ENCODE peak calls at places on chromosomes 3 and 15, in four cellular contexts. M, K, J and A are unnamed samples.

GRCh38 chr3:54837964-54838363 is 89.9 kb downstream of the LRTM1 start:
- DNase-seq in J (no peak), K (no peak), M (no peak), A (no peak)

GRCh38 chr3:169060037-169060436 is 603.5 kb downstream of the MECOM start:
- DNase-seq in J (no peak), M (peak; percentile 3), K (no peak), A (no peak)

GRCh38 chr3:13608969-13609725 is 60.2 kb downstream of the FBLN2 start:
- DNase-seq in M (no peak), J (no peak), K (no peak), A (no peak)

GRCh38 chr3:60742606-60743145 is 508.6 kb downstream of the FHIT start:
- DNase-seq in J (peak; percentile 56), M (no peak), K (no peak), A (no peak)

GRCh38 chr3:9809615-9810356 is at the start of gene TTLL3:
- DNase-seq in K (peak; percentile 76), M (peak; percentile 82), J (peak; percentile 62), A (peak; percentile 41)

GRCh38 chr3:194637541-194638400 is 4.6 kb upstream of the TMEM44 start:
- DNase-seq in M (no peak), K (no peak), J (no peak), A (no peak)

GRCh38 chr3:155748611-155749365 is 3.9 kb upstream of the PLCH1 start:
- DNase-seq in J (no peak), K (no peak), M (no peak), A (no peak)

GRCh38 chr3:191328963-191329653 is at the start of gene CCDC50:
- DNase-seq in M (peak; percentile 76), K (peak; percentile 83), J (peak; percentile 80), A (peak; percentile 55)

GRCh38 chr3:192011137-192011536 is 550.2 kb downstream of the PYDC2 start:
- DNase-seq in J (no peak), M (no peak), K (no peak), A (no peak)

GRCh38 chr15:52509500-52510244 is 19.0 kb downstream of the MYO5A start:
- DNase-seq in M (no peak), K (no peak), J (no peak), A (no peak)

GRCh38 chr3:157518881-157519280 is 15.7 kb upstream of the VEPH1 start:
- DNase-seq in M (no peak), K (no peak), J (no peak), A (no peak)

GRCh38 chr15:84725001-84725491 is 9.1 kb upstream of the SEC11A start:
- DNase-seq in J (peak; percentile 26), M (no peak), K (no peak), A (no peak)

GRCh38 chr3:23877324-23877980 is 39.3 kb downstream of the NKIRAS1 start:
- DNase-seq in J (peak; percentile 39), K (no peak), M (peak; percentile 66), A (no peak)

GRCh38 chr15:79593119-79593869 is 161.2 kb downstream of the MINAR1 start:
- DNase-seq in M (peak; percentile 10), K (no peak), J (no peak), A (no peak)

GRCh38 chr3:50189274-50189673 is 2.1 kb upstream of the GNAT1 start:
- DNase-seq in M (peak; percentile 77), K (peak; percentile 82), J (peak; percentile 77), A (peak; percentile 7)

GRCh38 chr15:40088929-40089755 is 19.5 kb downstream of the BMF start:
- DNase-seq in K (no peak), J (no peak), M (no peak), A (no peak)

GRCh38 chr3:99633887-99634558 is 4.4 kb upstream of the COL8A1 start:
- DNase-seq in J (no peak), M (no peak), K (no peak), A (no peak)

GRCh38 chr15:99631256-99631655 is 65.5 kb downstream of the MEF2A start:
- DNase-seq in M (peak; percentile 48), K (no peak), J (no peak), A (no peak)

GRCh38 chr3:56471771-56472170 is 3.5 kb upstream of the ERC2 start:
- DNase-seq in J (no peak), M (no peak), K (no peak), A (no peak)

DNA sequence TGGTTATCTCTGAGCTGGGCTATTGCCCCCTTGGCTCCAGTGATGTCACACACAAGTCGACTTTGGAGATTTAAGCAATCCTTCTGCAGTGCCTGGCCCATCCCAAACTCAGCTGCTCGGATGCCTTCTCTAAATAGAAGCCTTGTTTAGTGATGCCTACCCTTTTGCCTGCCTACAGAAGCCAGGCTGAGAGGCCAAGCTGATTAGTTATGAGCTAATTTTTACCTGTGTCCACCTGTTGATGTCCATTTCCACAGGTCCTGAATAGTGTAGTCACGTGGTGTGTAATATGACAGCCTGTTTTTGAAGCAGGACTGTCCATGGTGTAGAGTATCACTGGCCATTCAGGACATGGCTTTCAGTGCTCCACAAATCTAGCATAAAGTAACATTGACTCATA is 45.5 kb downstream of the SSUH2 start:
- DNase-seq in M (no peak), J (no peak), K (no peak), A (no peak)
- H3K27ac ChIP-seq in M (no peak overlapping the region), J (no peak overlapping the region), K (no peak overlapping the region), A (no peak overlapping the region)

DNA sequence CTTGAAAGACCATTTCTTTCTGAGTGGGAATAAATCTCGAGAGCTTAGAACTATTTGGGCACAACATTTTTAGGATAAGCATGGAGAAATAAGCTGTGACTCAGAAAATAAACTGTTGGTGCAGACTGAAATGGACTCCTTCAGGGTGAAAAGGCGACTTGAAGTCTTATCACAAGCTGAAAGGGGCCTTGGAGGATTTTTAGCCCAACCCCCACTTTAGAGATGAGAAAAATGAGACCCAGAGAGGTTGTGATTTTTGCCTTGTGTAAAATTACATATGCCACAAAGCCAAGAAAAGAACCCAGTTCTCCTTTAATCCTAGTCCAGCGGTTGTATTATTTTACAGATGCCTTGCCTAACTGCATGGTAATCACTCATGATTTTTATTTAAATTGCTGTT is 1.5 kb downstream of the ATP1B3 start:
- DNase-seq in J (no peak), M (peak; percentile 46), K (no peak), A (no peak)
- H3K27ac ChIP-seq in J (peak overlapping the region; percentile 45), M (peak overlapping the region; percentile 97), K (peak overlapping the region; percentile 98), A (no peak overlapping the region)

GRCh38 chr3:185318136-185318535 is 44.8 kb upstream of the MAP3K13 start:
- DNase-seq in M (no peak), J (no peak), K (no peak), A (no peak)
- H3K27ac ChIP-seq in M (no peak overlapping the region), J (peak overlapping the region; percentile 98), K (no peak overlapping the region), A (no peak overlapping the region)

DNA sequence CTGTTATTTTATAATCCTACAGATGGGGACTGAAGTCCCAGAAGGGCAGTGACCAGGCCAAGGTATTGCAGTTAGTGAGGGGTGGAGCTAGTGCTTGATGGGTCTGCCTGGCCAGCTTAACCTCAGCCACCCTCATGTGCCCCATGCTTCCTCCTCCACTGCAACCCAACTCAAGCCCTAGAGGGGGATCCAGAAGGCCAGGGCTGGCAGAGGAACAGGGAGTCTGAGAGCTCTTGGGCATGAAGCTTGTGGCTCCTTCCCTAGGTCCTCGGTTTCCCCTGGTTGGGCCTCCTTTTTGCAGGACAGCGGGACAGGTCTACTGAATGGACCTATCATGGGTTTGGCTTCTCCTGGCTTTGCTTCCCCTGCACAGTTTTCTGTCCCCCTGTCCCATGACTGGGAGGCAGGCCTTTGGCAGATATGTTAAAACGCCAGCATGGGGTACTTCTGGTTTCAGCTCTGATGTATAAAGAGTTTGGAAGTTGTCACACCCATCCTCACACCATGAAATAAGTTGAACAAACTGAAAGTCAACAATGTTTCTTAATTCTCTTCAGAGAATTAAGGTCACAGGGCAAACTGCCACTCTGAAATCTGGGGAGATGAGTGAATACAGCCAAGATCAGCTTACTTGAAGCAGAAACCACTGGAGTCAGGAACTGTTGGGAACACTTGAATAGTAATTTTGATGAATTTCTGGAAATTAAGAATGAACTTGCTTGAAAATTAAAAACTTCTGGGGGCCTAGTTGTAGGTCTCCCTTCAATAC is 103.4 kb downstream of the SMAD6 start:
- DNase-seq in M (no peak), K (no peak), J (no peak), A (no peak)
- H3K27ac ChIP-seq in M (no peak overlapping the region), K (no peak overlapping the region), J (peak overlapping the region; percentile 26), A (no peak overlapping the region)